ENCODE peak calls at places on chromosome 16, in nine cellular contexts. K, D, V, C, H, Q, G, J and W are unnamed samples.

GRCh38 chr16:57815987-57816745 is 13.9 kb upstream of the KIFC3 start:
- DNase-seq in G (peak; percentile 83), Q (peak; percentile 94), J (peak; percentile 51), H (peak; percentile 90), C (peak; percentile 88), K (peak; percentile 90), V (peak; percentile 92), D (peak; percentile 97), W (peak; percentile 98)

GRCh38 chr16:61721561-61721960 is 314.7 kb downstream of the CDH8 start:
- DNase-seq in H (no peak), V (no peak), J (no peak), C (no peak), G (no peak), D (no peak), K (no peak), Q (peak; percentile 58), W (no peak)

GRCh38 chr16:82280867-82281266 is 110.8 kb upstream of the MPHOSPH6 start:
- DNase-seq in Q (no peak), C (no peak), G (no peak), K (no peak), J (no peak), H (no peak), V (no peak), D (no peak), W (no peak)

GRCh38 chr16:88341551-88342290 is 41.0 kb upstream of the ZNF469 start:
- DNase-seq in H (no peak), Q (no peak), J (no peak), D (no peak), V (peak; percentile 5), G (no peak), K (no peak), C (peak; percentile 7), W (no peak)

GRCh38 chr16:13453325-13453724 is 466.6 kb upstream of the ERCC4 start:
- DNase-seq in H (no peak), D (no peak), C (no peak), J (peak; percentile 11), V (no peak), G (no peak), K (no peak), Q (no peak), W (no peak)

GRCh38 chr16:27334874-27335273 is 21.1 kb downstream of the IL4R start:
- DNase-seq in V (no peak), D (no peak), H (no peak), C (no peak), K (no peak), J (no peak), Q (peak; percentile 56), G (no peak), W (no peak)

GRCh38 chr16:10514369-10515055 is 65.9 kb downstream of the EMP2 start:
- DNase-seq in K (peak; percentile 84), Q (peak; percentile 83), J (peak; percentile 70), C (no peak), D (peak; percentile 84), V (no peak), G (peak; percentile 51), H (peak; percentile 49), W (no peak)

GRCh38 chr16:6803171-6803570 is 529.5 kb upstream of the RBFOX1 start:
- DNase-seq in C (no peak), K (no peak), G (no peak), V (no peak), J (no peak), H (no peak), Q (no peak), D (no peak), W (no peak)

GRCh38 chr16:78503501-78504110 is 404.2 kb downstream of the WWOX start:
- DNase-seq in K (peak; percentile 64), G (no peak), C (no peak), H (peak; percentile 79), Q (peak; percentile 64), D (no peak), V (no peak), J (peak; percentile 79), W (peak; percentile 69)

GRCh38 chr16:85202631-85203461 is 90.6 kb upstream of the CIBAR2 start:
- DNase-seq in H (peak; percentile 85), K (peak; percentile 94), Q (peak; percentile 47), V (peak; percentile 88), C (peak; percentile 88), G (peak; percentile 67), D (peak; percentile 90), J (peak; percentile 70), W (peak; percentile 81)

DNA sequence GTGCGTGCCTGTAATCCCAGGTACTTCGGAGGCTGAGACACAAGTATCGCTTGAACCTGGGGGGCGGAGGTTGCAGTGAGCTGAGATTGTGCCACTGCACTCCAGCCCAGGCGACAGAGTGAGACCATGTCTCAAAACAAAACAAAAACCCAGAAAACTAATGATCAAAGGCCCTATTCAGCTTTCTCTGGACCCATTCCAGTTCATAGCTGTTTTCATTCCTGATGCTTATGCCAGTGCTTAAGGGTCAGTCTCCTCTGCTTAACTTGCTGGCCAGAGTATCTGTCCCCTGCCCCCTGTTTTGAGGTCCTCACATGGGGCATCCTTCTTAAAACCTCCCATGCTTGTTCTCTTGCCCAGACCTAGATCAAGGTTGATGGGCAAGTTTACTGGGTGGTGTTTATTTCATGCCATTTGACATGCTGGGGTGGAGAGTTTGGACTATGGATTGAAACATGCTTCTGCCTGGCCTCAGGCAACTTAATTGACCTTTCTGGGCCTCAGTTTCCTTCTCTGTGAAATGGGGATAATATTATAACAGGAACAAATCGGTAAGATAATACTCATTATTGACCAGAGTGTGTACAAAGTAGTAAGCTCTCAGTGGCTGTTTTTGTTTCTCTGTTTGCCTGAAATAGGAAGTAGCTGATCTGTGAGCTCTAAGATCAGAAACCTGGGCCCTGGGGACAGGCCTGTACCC is 369.8 kb downstream of the CPPED1 start:
- DNase-seq in D (no peak), K (no peak), G (no peak), C (no peak), J (no peak), V (no peak), Q (no peak), H (no peak), W (no peak)
- TF ChIP-seq CTCF in D (no peak), K (no peak), G (no peak), C (no peak), J (no peak), V (no peak), Q (no peak), H (no peak), W (no peak)

GRCh38 chr16:1184156-1184868 is 31.4 kb downstream of the CACNA1H start:
- DNase-seq in H (no peak), C (no peak), D (no peak), K (no peak), J (no peak), G (no peak), V (no peak), Q (no peak), W (no peak)

GRCh38 chr16:1181715-1182671 is 29.1 kb downstream of the CACNA1H start:
- DNase-seq in Q (peak; percentile 92), V (peak; percentile 63), K (peak; percentile 58), D (peak; percentile 92), H (peak; percentile 57), G (no peak), J (no peak), C (peak; percentile 65), W (peak; percentile 65)

GRCh38 chr16:1184980-1185379 is 32.1 kb downstream of the CACNA1H start:
- DNase-seq in J (no peak), Q (no peak), C (no peak), V (no peak), D (no peak), H (no peak), G (no peak), K (no peak), W (no peak)

GRCh38 chr16:1180772-1181714 is 28.1 kb downstream of the CACNA1H start:
- DNase-seq in H (peak; percentile 74), V (no peak), Q (peak; percentile 29), D (peak; percentile 86), J (no peak), K (no peak), C (peak; percentile 67), G (no peak), W (no peak)

GRCh38 chr16:1183235-1183907 is 30.5 kb downstream of the CACNA1H start:
- DNase-seq in D (no peak), Q (peak; percentile 77), C (peak; percentile 58), J (no peak), V (peak; percentile 48), H (peak; percentile 53), K (peak; percentile 33), G (no peak), W (no peak)
- H3K4me3 ChIP-seq in D (no peak overlapping the region), Q (no peak overlapping the region), C (peak overlapping the region; percentile 17), J (no peak overlapping the region), V (no peak overlapping the region), H (no peak overlapping the region), K (no peak overlapping the region), G (no peak overlapping the region), W (peak overlapping the region; percentile 9)

GRCh38 chr16:17346774-17347569 is 123.8 kb downstream of the XYLT1 start:
- DNase-seq in V (no peak), H (no peak), J (no peak), C (no peak), Q (no peak), D (no peak), K (no peak), G (no peak), W (no peak)

GRCh38 chr16:17343729-17344128 is 127.0 kb downstream of the XYLT1 start:
- DNase-seq in Q (no peak), K (no peak), D (no peak), J (no peak), V (no peak), H (no peak), C (no peak), G (no peak), W (no peak)

GRCh38 chr16:17346441-17346773 is 124.4 kb downstream of the XYLT1 start:
- DNase-seq in D (no peak), J (no peak), G (no peak), V (no peak), Q (no peak), C (no peak), H (no peak), K (no peak), W (no peak)

GRCh38 chr16:17343028-17343427 is 127.7 kb downstream of the XYLT1 start:
- DNase-seq in V (no peak), G (no peak), K (no peak), Q (no peak), C (no peak), H (no peak), D (no peak), J (no peak), W (no peak)

GRCh38 chr16:17345043-17345442 is 125.7 kb downstream of the XYLT1 start:
- DNase-seq in D (peak; percentile 80), K (peak; percentile 57), J (no peak), V (peak; percentile 66), G (no peak), H (peak; percentile 42), Q (peak; percentile 54), C (peak; percentile 46), W (peak; percentile 89)
- TF ChIP-seq CTCF in D (no peak), K (no peak), J (no peak), V (no peak), G (no peak), H (no peak), Q (no peak), C (no peak), W (no peak)

DNA sequence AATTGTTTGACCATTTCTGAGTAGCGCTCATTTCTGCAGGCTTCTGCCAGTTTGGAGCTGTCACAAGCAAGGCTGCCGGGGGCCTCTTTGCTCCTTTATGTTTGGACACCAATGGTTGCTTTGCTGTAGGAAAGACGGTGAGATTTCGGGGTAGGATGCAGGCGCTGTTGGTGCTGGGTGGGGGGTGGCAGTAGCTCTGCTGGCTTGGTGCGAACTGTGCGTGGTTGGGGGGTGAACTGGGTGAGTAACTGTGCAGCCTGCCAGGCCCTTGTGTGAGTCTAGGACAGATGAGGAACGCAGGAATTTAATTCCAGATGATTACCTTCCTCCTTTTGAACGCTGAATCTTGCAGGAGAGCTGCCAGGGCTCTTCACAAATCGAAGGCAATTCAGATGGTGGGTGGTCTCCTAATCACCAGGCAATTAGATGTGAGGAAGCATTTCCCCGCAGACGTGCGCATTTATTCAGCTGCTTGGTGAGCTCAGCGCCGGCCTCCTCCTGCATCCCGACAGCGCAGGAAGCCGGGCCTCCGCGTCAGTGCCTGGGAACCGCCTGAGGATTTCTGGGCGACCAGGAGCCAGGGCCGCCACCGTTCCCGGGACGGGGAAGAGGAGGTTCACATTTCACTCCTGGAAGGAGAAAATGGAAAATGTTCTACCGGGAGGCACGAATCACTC is 154.4 kb downstream of the FOXL1 start:
- DNase-seq in G (no peak), V (no peak), D (no peak), K (peak; percentile 40), C (no peak), J (peak; percentile 40), H (no peak), Q (no peak), W (no peak)
- H3K4me3 ChIP-seq in G (no peak overlapping the region), V (no peak overlapping the region), D (no peak overlapping the region), K (no peak overlapping the region), C (no peak overlapping the region), J (no peak overlapping the region), H (no peak overlapping the region), Q (no peak overlapping the region), W (no peak overlapping the region)